ENCODE peak calls at places on chromosomes 4 and X, in four cellular contexts. R is PC-3, Y is pancreas, L is mesenchymal stem cell. B is an unnamed sample.

GRCh38 chr4:56261027-56261426 is 126.3 kb downstream of the AASDH start:
- DNase-seq in L (no peak), R (no peak), Y (no peak), B (no peak)

GRCh38 chrX:39258331-39258730 is 457.1 kb downstream of the MID1IP1 start:
- DNase-seq in R (no peak), L (no peak), Y (no peak), B (peak; percentile 62)

GRCh38 chrX:81259714-81260395 is 58.0 kb downstream of the SH3BGRL start:
- DNase-seq in L (peak; percentile 24), R (peak; percentile 19), Y (no peak), B (no peak)

GRCh38 chr4:25174674-25175073 is 14.4 kb upstream of the SEPSECS start:
- DNase-seq in L (peak; percentile 10), R (peak; percentile 64), Y (no peak), B (no peak)

GRCh38 chr4:151921811-151922210 is 161.0 kb upstream of the GATB start:
- DNase-seq in R (peak; percentile 85), Y (no peak), L (no peak), B (no peak)

GRCh38 chrX:53048169-53049126 is at the start of gene GPR173:
- DNase-seq in L (peak; percentile 60), R (peak; percentile 49), Y (peak; percentile 9), B (peak; percentile 74)

GRCh38 chr4:10582059-10582686 is 102.4 kb downstream of the CLNK start:
- DNase-seq in L (peak; percentile 68), R (peak; percentile 63), Y (peak; percentile 39), B (peak; percentile 17)

GRCh38 chrX:2498781-2499302 is 1.9 kb downstream of the DHRSX start:
- DNase-seq in R (no peak), Y (no peak), L (peak; percentile 59), B (no peak)

GRCh38 chr4:73998040-73999011 is at the start of gene CXCL5:
- DNase-seq in R (peak; percentile 35), Y (peak; percentile 31), L (peak; percentile 59), B (no peak)

GRCh38 chr4:39699676-39700409 is 1.9 kb downstream of the UBE2K start:
- DNase-seq in L (peak; percentile 44), R (peak; percentile 34), Y (no peak), B (no peak)

GRCh38 chr4:184472540-184473264 is 1.6 kb downstream of the IRF2 start:
- DNase-seq in Y (peak; percentile 84), L (peak; percentile 80), R (peak; percentile 69), B (peak; percentile 57)

GRCh38 chr4:108890491-108890890 is 127.6 kb upstream of the ETNPPL start:
- DNase-seq in Y (no peak), L (peak; percentile 45), R (no peak), B (no peak)

GRCh38 chr4:157664726-157665125 is 444.2 kb downstream of the GRIA2 start:
- DNase-seq in L (peak; percentile 34), R (peak; percentile 70), Y (no peak), B (no peak)

GRCh38 chr4:173990126-173990878 is 293.2 kb downstream of the FBXO8 start:
- DNase-seq in L (peak; percentile 83), R (peak; percentile 29), Y (no peak), B (no peak)

GRCh38 chr4:186942745-186943606 is 219.3 kb upstream of the FAT1 start:
- DNase-seq in L (peak; percentile 73), R (no peak), Y (peak; percentile 25), B (peak; percentile 55)

GRCh38 chrX:68284281-68284904 is 148.9 kb downstream of the OPHN1 start:
- DNase-seq in R (no peak), L (no peak), Y (no peak), B (no peak)

GRCh38 chr4:41977709-41978108 is 3.8 kb upstream of the DCAF4L1 start:
- DNase-seq in R (no peak), Y (no peak), L (peak; percentile 38), B (no peak)

GRCh38 chrX:13007519-13008188 is 32.7 kb downstream of the TMSB4X start:
- DNase-seq in L (no peak), Y (no peak), R (peak; percentile 90), B (no peak)

GRCh38 chr4:24114444-24114843 is 224.6 kb upstream of the PPARGC1A start:
- DNase-seq in Y (no peak), R (no peak), L (no peak), B (no peak)

GRCh38 chr4:7852568-7853185 is 87.0 kb downstream of the AFAP1 start:
- DNase-seq in L (no peak), R (no peak), Y (peak; percentile 41), B (no peak)

GRCh38 chr4:8199594-8200301 is 658 bp downstream of the SH3TC1 start:
- DNase-seq in Y (peak; percentile 51), L (no peak), R (no peak), B (peak; percentile 29)

GRCh38 chr4:13455411-13455810 is 28.7 kb downstream of the RAB28 start:
- DNase-seq in R (no peak), L (peak; percentile 16), Y (no peak), B (no peak)

GRCh38 chr4:2418652-2419571 is at the start of gene CFAP99:
- DNase-seq in R (peak; percentile 93), Y (peak; percentile 99), L (peak; percentile 94), B (peak; percentile 95)
- H3K27ac ChIP-seq in R (no peak within 1 kb of the TSS), Y (peak within 1 kb of the TSS; percentile 66), L (peak within 1 kb of the TSS; percentile 15), B (no peak within 1 kb of the TSS)

DNA sequence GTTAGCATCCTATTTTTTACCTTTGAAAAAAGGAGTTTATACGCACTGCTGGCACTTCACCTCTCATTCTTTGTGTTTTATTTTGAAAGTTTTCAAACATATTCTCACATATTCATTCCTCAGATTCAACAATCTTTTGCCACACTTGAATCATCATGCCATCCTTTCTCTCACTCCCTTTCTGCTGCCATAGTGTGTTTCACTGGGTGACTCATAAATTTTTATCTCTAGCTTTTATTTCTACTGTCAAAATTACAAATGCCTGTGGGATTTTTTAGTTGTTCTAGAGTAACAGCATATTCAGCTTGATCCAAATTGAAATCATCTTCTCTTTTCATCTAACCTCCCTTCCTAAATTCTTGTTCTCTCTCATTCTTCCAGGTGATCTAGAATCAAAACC is 28.0 kb downstream of the MFSD8 start:
- DNase-seq in L (peak; percentile 7), R (peak; percentile 21), Y (no peak), B (no peak)
- H3K4me3 ChIP-seq in L (no peak overlapping the region), R (no peak overlapping the region), Y (no peak overlapping the region), B (no peak overlapping the region)

GRCh38 chr4:158826882-158827281 is 58.1 kb downstream of the FNIP2 start:
- DNase-seq in R (peak; percentile 89), Y (peak; percentile 84), L (no peak), B (no peak)
- H3K4me1 ChIP-seq in R (peaks cover 36% of the 10 kb centered on the region), Y (peaks cover 65% of the 10 kb centered on the region), L (peaks cover 11% of the 10 kb centered on the region), B (no peaks in the 10 kb centered on the region)

DNA sequence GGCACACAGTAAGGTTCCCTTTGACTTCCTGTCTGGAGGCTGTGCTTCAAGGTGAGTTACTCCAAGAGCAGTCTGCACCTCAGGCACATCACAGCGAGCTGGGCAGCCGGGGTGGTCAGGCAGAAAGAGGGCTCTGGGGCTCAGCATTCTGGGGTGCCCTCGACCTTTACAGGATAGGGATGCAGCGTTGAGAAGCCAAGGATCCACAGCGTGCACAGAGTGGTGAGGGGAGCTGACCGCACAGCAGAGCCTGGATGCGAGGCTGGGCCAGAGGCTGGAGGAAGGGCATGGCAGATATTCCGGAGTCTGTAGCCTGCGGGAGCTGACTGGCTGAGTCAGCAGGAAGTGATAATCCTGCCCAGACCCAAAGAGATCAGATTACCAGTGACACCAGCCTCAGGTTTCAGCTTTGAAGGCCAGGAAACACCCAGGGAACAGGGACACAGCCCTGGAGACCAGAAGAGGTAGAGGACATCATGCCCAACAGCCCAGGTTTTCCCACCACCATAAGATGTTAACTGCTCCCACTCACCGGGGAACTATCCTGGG is 38.4 kb upstream of the PDLIM3 start:
- DNase-seq in Y (no peak), R (peak; percentile 84), L (peak; percentile 93), B (peak; percentile 92)
- H3K27ac ChIP-seq in Y (no peak overlapping the region), R (peak overlapping the region; percentile 66), L (peak overlapping the region; percentile 44), B (peak overlapping the region; percentile 68)

GRCh38 chr4:112894951-112895350 is 154.5 kb upstream of the ANK2 start:
- DNase-seq in R (no peak), L (no peak), Y (no peak), B (peak; percentile 39)
- H3K4me3 ChIP-seq in R (no peak overlapping the region), L (no peak overlapping the region), Y (no peak overlapping the region), B (no peak overlapping the region)

GRCh38 chr4:98642991-98643426 is 15.4 kb downstream of the TSPAN5 start:
- DNase-seq in R (peak; percentile 94), L (peak; percentile 76), Y (no peak), B (no peak)
- H3K4me1 ChIP-seq in R (peaks cover 42% of the 10 kb centered on the region), L (peaks cover 4% of the 10 kb centered on the region), Y (no peaks in the 10 kb centered on the region), B (no peaks in the 10 kb centered on the region)

DNA sequence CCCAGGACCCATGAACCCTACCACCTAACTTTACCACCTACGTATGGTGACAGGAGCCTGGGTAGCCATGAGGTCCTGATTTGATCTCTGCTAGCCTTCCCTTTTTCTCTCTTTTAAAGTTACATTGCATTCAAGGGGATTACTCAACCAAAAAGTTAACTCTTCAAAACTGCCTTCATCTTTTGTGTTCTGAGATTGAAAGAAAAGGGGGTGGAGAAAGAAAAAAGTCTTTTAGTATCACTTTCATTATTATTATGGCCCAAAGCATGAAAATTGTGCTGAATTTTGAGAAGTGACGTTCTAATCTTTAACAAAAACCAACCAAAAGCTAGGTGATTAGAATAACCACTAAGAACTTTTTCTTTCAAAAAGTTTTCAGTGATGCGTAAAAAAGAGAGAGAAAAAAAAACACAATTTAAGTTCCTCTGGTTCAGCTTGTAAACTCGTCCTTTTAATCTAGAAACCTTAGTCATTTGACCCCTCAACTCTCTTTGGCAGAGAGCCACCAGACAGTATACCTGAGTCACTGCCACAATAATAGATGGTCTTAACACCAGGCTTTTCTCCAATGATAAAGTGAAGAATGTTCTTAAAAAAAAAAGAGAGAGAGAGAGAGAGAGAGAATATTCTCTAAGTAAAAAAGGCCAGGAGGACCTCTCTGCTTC is 347.4 kb upstream of the FGF13 start:
- DNase-seq in R (peak; percentile 93), Y (no peak), L (no peak), B (no peak)
- H3K27ac ChIP-seq in R (peak overlapping the region; percentile 67), Y (no peak overlapping the region), L (no peak overlapping the region), B (no peak overlapping the region)

GRCh38 chrX:49271341-49271740 is 1.7 kb downstream of the PPP1R3F start:
- DNase-seq in L (no peak), R (peak; percentile 46), Y (peak; percentile 21), B (no peak)
- H3K4me3 ChIP-seq in L (peak overlapping the region; percentile 82), R (peak overlapping the region; percentile 70), Y (peak overlapping the region; percentile 63), B (no peak overlapping the region)

GRCh38 chr4:37666625-37667071 is 19.5 kb downstream of the RELL1 start:
- DNase-seq in R (peak; percentile 84), L (peak; percentile 96), Y (no peak), B (no peak)
- H3K4me1 ChIP-seq in R (peaks cover 18% of the 10 kb centered on the region), L (peaks cover 30% of the 10 kb centered on the region), Y (no peaks in the 10 kb centered on the region), B (peaks cover 50% of the 10 kb centered on the region)